ENCODE peak calls at places on chromosomes 1 and 21, in six cellular contexts. T is IMR-90, A is mesendoderm, K is neuronal stem cell, J is mesenchymal stem cell, G is H1. W is an unnamed sample.

GRCh38 chr1:1279028-1279427 is 1.2 kb upstream of the SCNN1D start:
- DNase-seq in T (no peak), A (no peak), K (no peak), G (no peak), J (no peak), W (no peak)

GRCh38 chr1:175146535-175147213 is 45.9 kb downstream of the KIAA0040 start:
- DNase-seq in J (peak), G (peak), A (peak), T (peak), K (peak), W (peak)

GRCh38 chr1:174942547-174943255 is 57.0 kb upstream of the CACYBP start:
- DNase-seq in T (no peak), J (no peak), G (no peak), K (no peak), A (no peak), W (no peak)

GRCh38 chr1:206117151-206117948 is at the start of gene AVPR1B:
- DNase-seq in G (peak), K (peak), J (peak), A (peak), T (peak), W (peak)

GRCh38 chr1:6475381-6476133 is 9.6 kb upstream of the TNFRSF25 start:
- DNase-seq in G (no peak), K (no peak), A (peak), J (peak), T (no peak), W (peak)

GRCh38 chr1:54885863-54886723 is 902 bp downstream of the DHCR24 start:
- DNase-seq in J (peak), T (no peak), K (no peak), G (no peak), A (peak), W (no peak)

GRCh38 chr1:113659010-113659409 is 100.3 kb downstream of the PHTF1 start:
- DNase-seq in A (no peak), T (no peak), G (no peak), K (no peak), J (no peak), W (no peak)

GRCh38 chr1:231023150-231023549 is 16.9 kb downstream of the FAM89A start:
- DNase-seq in A (no peak), K (no peak), G (no peak), T (no peak), J (no peak), W (no peak)

GRCh38 chr21:44509539-44509938 is 30.5 kb downstream of the KRTAP10-1 start:
- DNase-seq in T (no peak), G (no peak), A (no peak), J (no peak), K (no peak), W (no peak)

GRCh38 chr1:21572141-21572540 is 62.9 kb downstream of the ALPL start:
- DNase-seq in T (no peak), K (no peak), G (no peak), A (no peak), J (no peak), W (no peak)

GRCh38 chr1:225875044-225875822 is 6.9 kb downstream of the TMEM63A start:
- DNase-seq in G (no peak), T (no peak), A (peak), J (no peak), K (no peak), W (no peak)

GRCh38 chr1:33277488-33278084 is 21.3 kb downstream of the ZNF362 start:
- DNase-seq in K (no peak), G (no peak), A (no peak), T (no peak), J (no peak), W (no peak)

GRCh38 chr1:36094621-36095061 is 5.9 kb downstream of the ADPRS start:
- DNase-seq in T (no peak), A (no peak), K (no peak), G (no peak), J (no peak), W (no peak)

GRCh38 chr1:108719253-108719652 is 6.5 kb downstream of the FNDC7 start:
- DNase-seq in K (no peak), A (no peak), G (no peak), T (peak), J (peak), W (no peak)

GRCh38 chr21:43803558-43804300 is 14.4 kb downstream of the RRP1 start:
- DNase-seq in J (no peak), G (no peak), A (no peak), K (no peak), T (no peak), W (no peak)

GRCh38 chr21:37181059-37181458 is 86.1 kb downstream of the VPS26C start:
- DNase-seq in G (no peak), A (no peak), K (no peak), T (peak), J (no peak), W (no peak)

GRCh38 chr1:48675251-48675650 is 101.4 kb downstream of the BEND5 start:
- DNase-seq in K (no peak), A (no peak), G (no peak), T (no peak), J (no peak), W (no peak)

GRCh38 chr1:23436520-23437354 is 12.2 kb upstream of the TCEA3 start:
- DNase-seq in A (peak), G (peak), K (no peak), J (no peak), T (no peak), W (peak)

GRCh38 chr1:235069577-235070563 is 58.8 kb downstream of the TOMM20 start:
- DNase-seq in J (peak), G (no peak), K (no peak), A (no peak), T (peak), W (no peak)

GRCh38 chr1:119787776-119788175 is 19.1 kb upstream of the HMGCS2 start:
- DNase-seq in T (peak), J (no peak), A (no peak), K (no peak), G (no peak), W (no peak)

GRCh38 chr1:170027760-170028159 is 46.7 kb downstream of the KIFAP3 start:
- DNase-seq in G (no peak), K (no peak), J (peak), A (no peak), T (no peak), W (no peak)

GRCh38 chr1:179935909-179936496 is 18.6 kb upstream of the CEP350 start:
- DNase-seq in A (no peak), T (no peak), G (no peak), K (no peak), J (no peak), W (no peak)
- H3K23ac ChIP-seq in A (no peak), T (no peak), G (no peak), K (no peak), J (no peak), W (no peak)

GRCh38 chr1:223276029-223276428 is 87.9 kb downstream of the SUSD4 start:
- DNase-seq in G (no peak), A (no peak), J (no peak), T (no peak), K (no peak), W (no peak)

GRCh38 chr1:223271085-223271781 is 92.7 kb downstream of the SUSD4 start:
- DNase-seq in K (no peak), G (no peak), T (no peak), A (no peak), J (no peak), W (no peak)

GRCh38 chr1:223270155-223270554 is 93.8 kb downstream of the SUSD4 start:
- DNase-seq in G (no peak), A (no peak), K (no peak), J (no peak), T (no peak), W (no peak)

GRCh38 chr1:223269006-223269405 is 95.0 kb downstream of the SUSD4 start:
- DNase-seq in T (no peak), A (peak), J (no peak), K (no peak), G (no peak), W (no peak)

GRCh38 chr1:223273511-223273910 is 90.5 kb downstream of the SUSD4 start:
- DNase-seq in J (no peak), G (no peak), T (no peak), K (no peak), A (no peak), W (no peak)
- H3K23ac ChIP-seq in J (no peak), G (no peak), T (no peak), K (no peak), A (no peak), W (no peak)

DNA sequence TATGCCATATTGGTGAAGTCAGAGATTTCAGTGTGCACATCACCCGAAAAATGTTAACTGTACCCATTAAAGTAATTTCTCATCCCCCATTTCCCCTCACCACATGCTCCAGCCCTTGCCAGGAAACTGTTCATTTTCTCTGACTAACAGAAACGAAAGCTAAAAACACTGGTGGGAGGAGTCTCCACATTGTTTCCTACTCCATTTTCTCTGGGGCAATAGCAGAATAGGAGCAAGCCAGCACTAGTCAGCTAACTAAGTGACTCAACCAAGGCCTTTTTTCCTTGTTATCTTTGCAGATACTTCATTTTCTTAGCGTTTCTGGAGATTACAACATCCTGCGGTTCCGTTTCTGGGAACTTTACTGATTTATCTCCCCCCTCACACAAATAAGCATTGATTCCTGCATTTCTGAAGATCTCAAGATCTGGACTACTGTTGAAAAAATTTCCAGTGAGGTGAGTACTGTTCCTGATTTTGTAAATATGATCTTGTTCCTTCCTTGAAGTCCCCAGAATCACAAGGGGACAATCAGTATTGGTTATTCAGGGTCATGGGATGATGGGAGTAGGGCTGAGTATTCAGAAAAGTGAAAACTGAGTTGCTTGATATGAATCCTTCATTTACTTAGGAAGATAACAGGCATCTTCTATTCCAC is at the start of gene IFI16:
- DNase-seq in K (no peak), J (peak), G (no peak), T (peak), A (peak), W (no peak)
- H3K23ac ChIP-seq in K (no peak), J (no peak), G (no peak), T (peak), A (no peak), W (no peak)

GRCh38 chr1:236101233-236102200 is 36.6 kb upstream of the NID1 start:
- DNase-seq in K (no peak), T (no peak), G (no peak), A (no peak), J (no peak), W (no peak)
- H3K23ac ChIP-seq in K (peak), T (no peak), G (no peak), A (no peak), J (no peak), W (no peak)

DNA sequence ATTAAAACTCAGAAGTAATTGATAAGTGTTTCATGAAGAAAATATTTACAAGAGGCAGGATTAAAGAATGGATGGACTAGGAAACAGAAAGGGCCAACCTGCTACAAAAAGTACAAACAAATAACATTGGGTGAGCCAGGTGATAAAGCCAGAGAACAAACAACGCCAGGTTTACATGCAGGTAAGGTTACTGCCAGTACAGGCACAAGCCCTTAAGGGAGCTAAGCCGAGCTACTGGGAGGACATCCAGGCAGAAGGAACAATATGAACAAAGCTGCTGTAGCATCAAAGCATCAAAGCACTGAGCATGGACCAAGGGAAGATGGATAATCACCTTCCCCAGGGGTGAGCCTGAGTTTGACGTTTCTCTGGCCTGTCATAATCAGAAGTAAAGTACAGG is 380.7 kb downstream of the SEC16B start:
- DNase-seq in K (no peak), J (no peak), T (no peak), G (no peak), A (no peak), W (no peak)
- H3K23ac ChIP-seq in K (peak), J (no peak), T (no peak), G (no peak), A (no peak), W (no peak)

GRCh38 chr1:2939041-2939552 is 82.2 kb upstream of the ACTRT2 start:
- DNase-seq in A (no peak), J (no peak), T (no peak), G (no peak), K (no peak), W (no peak)

GRCh38 chr1:2936568-2937515 is 84.4 kb upstream of the ACTRT2 start:
- DNase-seq in G (no peak), A (no peak), T (no peak), J (no peak), K (no peak), W (no peak)

GRCh38 chr1:2935766-2936390 is 85.4 kb upstream of the ACTRT2 start:
- DNase-seq in A (no peak), G (no peak), J (no peak), K (no peak), T (no peak), W (no peak)

GRCh38 chr1:2940178-2940577 is 81.1 kb upstream of the ACTRT2 start:
- DNase-seq in G (no peak), T (no peak), K (no peak), J (no peak), A (no peak), W (no peak)

DNA sequence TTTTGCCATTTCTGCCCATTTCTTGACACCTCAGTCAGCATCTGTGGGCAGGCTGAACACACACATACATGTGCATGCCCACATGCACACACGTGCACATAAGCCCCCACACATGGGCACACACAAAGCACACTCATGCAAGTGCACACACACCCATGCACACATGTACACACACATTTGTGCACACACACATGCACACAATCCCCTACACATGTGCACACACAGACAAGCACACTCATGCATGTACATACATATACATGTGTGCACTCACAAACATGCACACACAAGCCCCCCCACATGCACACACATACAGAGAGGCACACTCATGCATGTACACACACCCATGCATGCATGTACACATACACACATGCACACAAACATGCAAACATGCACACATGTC is 83.5 kb upstream of the ACTRT2 start:
- DNase-seq in T (no peak), G (no peak), K (no peak), A (no peak), J (no peak), W (no peak)
- H3K23ac ChIP-seq in T (no peak), G (no peak), K (no peak), A (no peak), J (no peak), W (no peak)

GRCh38 chr1:211697356-211697755 is 21.9 kb upstream of the NEK2 start:
- DNase-seq in A (no peak), J (no peak), T (no peak), G (no peak), K (no peak), W (no peak)
- H3K23ac ChIP-seq in A (no peak), J (peak), T (no peak), G (no peak), K (no peak), W (no peak)